ENCODE peak calls at places on chromosomes 7 and 10, in seven cellular contexts. U, X, K, S, O, E and C are unnamed samples.

GRCh38 chr7:5491251-5492044 is 67.8 kb upstream of the TNRC18 start:
- DNase-seq in U (no peak), X (peak), K (peak), S (no peak), O (no peak), E (peak), C (peak)

GRCh38 chr7:159153511-159153910 is 8.8 kb upstream of the VIPR2 start:
- DNase-seq in U (no peak), X (no peak), K (no peak), S (no peak), O (no peak), E (no peak), C (no peak)

GRCh38 chr10:102300289-102300843 is 55.0 kb downstream of the GBF1 start:
- DNase-seq in U (no peak), X (no peak), K (peak), S (no peak), O (no peak), E (no peak), C (peak)

GRCh38 chr10:79019441-79019840 is 49.3 kb upstream of the ZMIZ1 start:
- DNase-seq in U (no peak), X (no peak), K (no peak), S (no peak), O (no peak), E (no peak), C (no peak)

GRCh38 chr7:1697499-1698125 is 27.5 kb downstream of the ELFN1 start:
- DNase-seq in U (no peak), X (no peak), K (no peak), S (no peak), O (no peak), E (no peak), C (no peak)

GRCh38 chr7:6228363-6228762 is 44.1 kb downstream of the CYTH3 start:
- DNase-seq in U (no peak), X (no peak), K (peak), S (no peak), O (no peak), E (no peak), C (peak)

GRCh38 chr10:71459513-71459912 is 62.8 kb downstream of the CDH23 start:
- DNase-seq in U (no peak), X (no peak), K (no peak), S (no peak), O (no peak), E (no peak), C (no peak)

GRCh38 chr7:35007768-35008167 is 29.5 kb downstream of the DPY19L1 start:
- DNase-seq in U (no peak), X (no peak), K (no peak), S (no peak), O (no peak), E (no peak), C (no peak)

GRCh38 chr7:36182854-36183604 is 30.0 kb downstream of the EEPD1 start:
- DNase-seq in U (no peak), X (no peak), K (no peak), S (no peak), O (no peak), E (no peak), C (no peak)

GRCh38 chr7:35036361-35037171 is 719 bp downstream of the DPY19L1 start:
- DNase-seq in U (peak), X (peak), K (peak), S (peak), O (peak), E (peak), C (peak)

GRCh38 chr10:76257816-76258215 is 826.4 kb downstream of the LRMDA start:
- DNase-seq in U (no peak), X (no peak), K (no peak), S (no peak), O (no peak), E (no peak), C (no peak)

GRCh38 chr7:17304926-17305325 is 6.5 kb downstream of the AHR start:
- DNase-seq in U (no peak), X (no peak), K (peak), S (no peak), O (peak), E (no peak), C (peak)

GRCh38 chr10:6383099-6383812 is 180.5 kb downstream of the PFKFB3 start:
- DNase-seq in U (no peak), X (no peak), K (peak), S (no peak), O (no peak), E (no peak), C (peak)

GRCh38 chr7:100576384-100576993 is 2.8 kb upstream of the SAP25 start:
- DNase-seq in U (no peak), X (no peak), K (no peak), S (no peak), O (no peak), E (no peak), C (no peak)

GRCh38 chr7:79713281-79713680 is 259.8 kb upstream of the MAGI2 start:
- DNase-seq in U (no peak), X (no peak), K (no peak), S (no peak), O (no peak), E (no peak), C (no peak)

GRCh38 chr10:87842220-87842641 is 21.1 kb downstream of the KLLN start:
- DNase-seq in U (no peak), X (no peak), K (no peak), S (no peak), O (no peak), E (no peak), C (no peak)

GRCh38 chr7:128210590-128211570 is 30.2 kb upstream of the LEP start:
- DNase-seq in U (no peak), X (peak), K (no peak), S (no peak), O (no peak), E (peak), C (no peak)

GRCh38 chr10:123988694-123989093 is 97.1 kb upstream of the CPXM2 start:
- DNase-seq in U (no peak), X (no peak), K (no peak), S (no peak), O (no peak), E (no peak), C (no peak)

GRCh38 chr7:150976529-150977381 is 1.4 kb downstream of the KCNH2 start:
- DNase-seq in U (no peak), X (no peak), K (no peak), S (no peak), O (no peak), E (peak), C (peak)

GRCh38 chr10:62803993-62804383 is 532 bp upstream of the ADO start:
- DNase-seq in U (no peak), X (no peak), K (no peak), S (no peak), O (no peak), E (peak), C (no peak)

GRCh38 chr7:81616951-81617350 is 152.9 kb downstream of the HGF start:
- DNase-seq in U (no peak), X (no peak), K (peak), S (no peak), O (no peak), E (no peak), C (peak)

GRCh38 chr10:69004821-69005220 is 16.2 kb downstream of the KIFBP start:
- DNase-seq in U (no peak), X (no peak), K (peak), S (no peak), O (no peak), E (no peak), C (peak)

GRCh38 chr10:104809288-104810090 is 168.4 kb downstream of the SORCS3 start:
- DNase-seq in U (no peak), X (no peak), K (no peak), S (no peak), O (no peak), E (peak), C (peak)

GRCh38 chr7:80443336-80443735 is 68.5 kb downstream of the GNAT3 start:
- DNase-seq in U (no peak), X (no peak), K (peak), S (no peak), O (no peak), E (no peak), C (no peak)

GRCh38 chr7:4809091-4809591 is 33.7 kb downstream of the AP5Z1 start:
- DNase-seq in U (no peak), X (no peak), K (no peak), S (no peak), O (peak), E (no peak), C (no peak)

GRCh38 chr10:84447701-84448400 is 119.5 kb downstream of the CCSER2 start:
- DNase-seq in U (no peak), X (no peak), K (no peak), S (no peak), O (no peak), E (no peak), C (no peak)

GRCh38 chr10:111429288-111430028 is 352.6 kb downstream of the ADRA2A start:
- DNase-seq in U (no peak), X (no peak), K (no peak), S (no peak), O (no peak), E (no peak), C (no peak)